ENCODE peak calls at places on chromosomes 6 and 20, in four cellular contexts. I is sigmoid colon, Z is tibial nerve, E is mucosa of descending colon. P is an unnamed sample.

GRCh38 chr6:11648436-11648775 is 110.9 kb downstream of the TMEM170B start:
- DNase-seq in E (no peak), I (no peak), Z (no peak), P (no peak)

GRCh38 chr6:27865952-27866369 is 46.2 kb downstream of the OR2B2 start:
- DNase-seq in I (no peak), E (peak; percentile 68), Z (no peak), P (peak; percentile 46)

GRCh38 chr6:150846641-150847040 is 18.9 kb upstream of the MTHFD1L start:
- DNase-seq in E (no peak), I (no peak), Z (no peak), P (no peak)

GRCh38 chr6:142945446-142946180 is 637 bp upstream of the HIVEP2 start:
- DNase-seq in E (peak; percentile 81), Z (peak; percentile 24), I (no peak), P (peak; percentile 18)

GRCh38 chr20:44769481-44769863 is 23.8 kb downstream of the KCNK15 start:
- DNase-seq in I (no peak), Z (no peak), E (no peak), P (no peak)

GRCh38 chr6:103675807-103676406 is 1183.8 kb downstream of the HACE1 start:
- DNase-seq in E (no peak), I (no peak), Z (no peak), P (no peak)

GRCh38 chr6:35275861-35276260 is 16.3 kb downstream of the ZNF76 start:
- DNase-seq in E (no peak), I (no peak), Z (no peak), P (no peak)

GRCh38 chr6:112879920-112880413 is 532.8 kb downstream of the RFPL4B start:
- DNase-seq in Z (no peak), E (peak; percentile 64), I (peak; percentile 63), P (peak; percentile 43)

GRCh38 chr20:19826179-19826914 is 68.3 kb downstream of the RIN2 start:
- DNase-seq in I (no peak), Z (no peak), E (no peak), P (no peak)

GRCh38 chr6:89132087-89132486 is 13.8 kb upstream of the PM20D2 start:
- DNase-seq in I (no peak), E (no peak), Z (no peak), P (no peak)

GRCh38 chr6:4316867-4317400 is 181.6 kb upstream of the ECI2 start:
- DNase-seq in I (no peak), E (peak; percentile 61), Z (no peak), P (no peak)

GRCh38 chr6:87393026-87393622 is 14.6 kb upstream of the CFAP206 start:
- DNase-seq in Z (no peak), I (no peak), E (no peak), P (peak; percentile 23)

GRCh38 chr20:33703498-33704137 is 16.5 kb downstream of the PXMP4 start:
- DNase-seq in Z (no peak), E (no peak), I (no peak), P (no peak)

GRCh38 chr20:14055127-14055742 is 59.9 kb downstream of the MACROD2 start:
- DNase-seq in E (no peak), Z (no peak), I (no peak), P (peak; percentile 36)

GRCh38 chr20:16317445-16318362 is 255.5 kb downstream of the KIF16B start:
- DNase-seq in I (no peak), E (no peak), Z (no peak), P (no peak)

GRCh38 chr20:36591854-36592641 is 13.5 kb upstream of the RAB5IF start:
- DNase-seq in Z (no peak), I (no peak), E (no peak), P (no peak)
- TF ChIP-seq CTCF in Z (no peak), I (no peak), E (no peak), P (peak; percentile 42)

DNA sequence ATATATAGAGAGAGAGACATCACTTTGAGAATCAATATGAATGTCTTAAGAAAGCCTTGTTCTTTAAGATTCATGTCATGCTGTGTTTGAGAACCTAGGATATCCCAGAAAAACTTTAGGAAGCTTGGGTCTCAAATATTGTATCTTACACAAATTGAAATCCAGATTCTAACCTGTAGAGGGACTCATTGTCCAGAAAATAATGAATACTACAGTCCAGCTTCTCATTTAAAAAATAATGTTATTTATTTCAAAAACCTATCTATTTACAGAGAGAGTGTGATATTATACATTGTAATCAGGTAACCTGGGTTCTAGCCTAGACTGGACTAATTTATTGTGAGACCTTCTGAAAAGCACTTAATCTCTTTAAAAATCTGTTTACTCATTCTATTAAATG is 4.2 kb downstream of the RFX6 start:
- DNase-seq in I (no peak), E (no peak), Z (no peak), P (no peak)
- TF ChIP-seq CTCF in I (no peak), E (no peak), Z (no peak), P (peak; percentile 52)

GRCh38 chr20:1828786-1829131 is 66.4 kb upstream of the SIRPA start:
- DNase-seq in E (no peak), Z (no peak), I (no peak), P (no peak)
- TF ChIP-seq CTCF in E (no peak), Z (no peak), I (no peak), P (no peak)

GRCh38 chr6:131917763-131918649 is 33.2 kb downstream of the CCN2 start:
- DNase-seq in Z (no peak), E (no peak), I (no peak), P (no peak)
- TF ChIP-seq CTCF in Z (no peak), E (no peak), I (no peak), P (no peak)

GRCh38 chr20:5397418-5397817 is 80.7 kb upstream of the PROKR2 start:
- DNase-seq in Z (no peak), E (no peak), I (no peak), P (no peak)

GRCh38 chr20:5401277-5401676 is 84.5 kb upstream of the PROKR2 start:
- DNase-seq in Z (no peak), E (no peak), I (no peak), P (no peak)

GRCh38 chr20:5400164-5400762 is 83.5 kb upstream of the PROKR2 start:
- DNase-seq in E (no peak), Z (no peak), I (no peak), P (peak; percentile 26)

GRCh38 chr20:5402903-5403531 is 86.3 kb upstream of the PROKR2 start:
- DNase-seq in Z (no peak), I (no peak), E (no peak), P (peak; percentile 46)
- TF ChIP-seq CTCF in Z (no peak), I (no peak), E (peak; percentile 25), P (peak; percentile 56)

GRCh38 chr6:411402-412145 is 20.0 kb downstream of the IRF4 start:
- DNase-seq in Z (no peak), E (no peak), I (no peak), P (no peak)

GRCh38 chr6:410555-411395 is 19.2 kb downstream of the IRF4 start:
- DNase-seq in Z (no peak), E (no peak), I (no peak), P (no peak)

GRCh38 chr6:409370-409972 is 17.9 kb downstream of the IRF4 start:
- DNase-seq in I (no peak), Z (no peak), E (no peak), P (no peak)

GRCh38 chr6:408148-408547 is 16.6 kb downstream of the IRF4 start:
- DNase-seq in Z (no peak), E (no peak), I (no peak), P (no peak)

GRCh38 chr6:408599-409102 is 17.1 kb downstream of the IRF4 start:
- DNase-seq in E (no peak), I (no peak), Z (no peak), P (peak; percentile 49)
- TF ChIP-seq CTCF in E (no peak), I (peak; percentile 47), Z (peak; percentile 49), P (peak; percentile 62)

GRCh38 chr6:36979343-36979742 is 6.7 kb downstream of the MTCH1 start:
- DNase-seq in E (no peak), I (peak; percentile 87), Z (no peak), P (no peak)
- TF ChIP-seq CTCF in E (no peak), I (peak; percentile 66), Z (peak; percentile 62), P (peak; percentile 47)

P was measured in neural crest cell.